ENCODE peak calls at places on chromosomes 7 and 10, in five cellular contexts. One of them, this sample, is unnamed.

GRCh38 chr7:116421298-116421697 is 78.2 kb upstream of the CAV2 start:
- DNase-seq in nucleus accumbens: no peak
- DNase-seq in ovary: no peak
- DNase-seq in activated CD8-positive, alpha-beta memory T cell treated with anti-CD3 and anti-CD28 coated beads, Interleukin-2, amount 10 ng/mL, durations not matched to agents 7 days and 5 days: no peak
- DNase-seq in erythroblast: no peak
- DNase-seq in this sample: no peak

GRCh38 chr7:84042110-84042539 is 152.5 kb downstream of the SEMA3A start:
- DNase-seq in nucleus accumbens: no peak
- DNase-seq in ovary: no peak
- DNase-seq in activated CD8-positive, alpha-beta memory T cell treated with anti-CD3 and anti-CD28 coated beads, Interleukin-2, amount 10 ng/mL, durations not matched to agents 7 days and 5 days: no peak
- DNase-seq in erythroblast: no peak
- DNase-seq in this sample: no peak

GRCh38 chr7:142833174-142834027 is 21.5 kb upstream of the EPHB6 start:
- DNase-seq in nucleus accumbens: no peak
- DNase-seq in ovary: no peak
- DNase-seq in activated CD8-positive, alpha-beta memory T cell treated with anti-CD3 and anti-CD28 coated beads, Interleukin-2, amount 10 ng/mL, durations not matched to agents 7 days and 5 days: no peak
- DNase-seq in erythroblast: peak
- DNase-seq in this sample: no peak

GRCh38 chr7:22317632-22318031 is 39.3 kb downstream of the RAPGEF5 start:
- DNase-seq in nucleus accumbens: no peak
- DNase-seq in ovary: no peak
- DNase-seq in activated CD8-positive, alpha-beta memory T cell treated with anti-CD3 and anti-CD28 coated beads, Interleukin-2, amount 10 ng/mL, durations not matched to agents 7 days and 5 days: no peak
- DNase-seq in erythroblast: no peak
- DNase-seq in this sample: no peak

GRCh38 chr10:100825946-100826660 is 80.7 kb downstream of the PAX2 start:
- DNase-seq in nucleus accumbens: no peak
- DNase-seq in ovary: peak
- DNase-seq in activated CD8-positive, alpha-beta memory T cell treated with anti-CD3 and anti-CD28 coated beads, Interleukin-2, amount 10 ng/mL, durations not matched to agents 7 days and 5 days: no peak
- DNase-seq in erythroblast: no peak
- DNase-seq in this sample: no peak

GRCh38 chr10:58967551-58968418 is 208.7 kb upstream of the PHYHIPL start:
- DNase-seq in nucleus accumbens: peak
- DNase-seq in ovary: no peak
- DNase-seq in activated CD8-positive, alpha-beta memory T cell treated with anti-CD3 and anti-CD28 coated beads, Interleukin-2, amount 10 ng/mL, durations not matched to agents 7 days and 5 days: no peak
- DNase-seq in erythroblast: no peak
- DNase-seq in this sample: no peak

GRCh38 chr7:88357794-88358533 is 51.3 kb upstream of the STEAP4 start:
- DNase-seq in nucleus accumbens: no peak
- DNase-seq in ovary: no peak
- DNase-seq in activated CD8-positive, alpha-beta memory T cell treated with anti-CD3 and anti-CD28 coated beads, Interleukin-2, amount 10 ng/mL, durations not matched to agents 7 days and 5 days: no peak
- DNase-seq in erythroblast: peak
- DNase-seq in this sample: no peak

GRCh38 chr7:41206267-41206666 is 496.6 kb downstream of the INHBA start:
- DNase-seq in nucleus accumbens: no peak
- DNase-seq in ovary: no peak
- DNase-seq in activated CD8-positive, alpha-beta memory T cell treated with anti-CD3 and anti-CD28 coated beads, Interleukin-2, amount 10 ng/mL, durations not matched to agents 7 days and 5 days: no peak
- DNase-seq in erythroblast: no peak
- DNase-seq in this sample: no peak

GRCh38 chr7:5439572-5440496 is 16.2 kb upstream of the TNRC18 start:
- DNase-seq in nucleus accumbens: no peak
- DNase-seq in ovary: no peak
- DNase-seq in activated CD8-positive, alpha-beta memory T cell treated with anti-CD3 and anti-CD28 coated beads, Interleukin-2, amount 10 ng/mL, durations not matched to agents 7 days and 5 days: no peak
- DNase-seq in erythroblast: no peak
- DNase-seq in this sample: no peak

GRCh38 chr7:70710011-70710480 is 421.9 kb upstream of the GALNT17 start:
- DNase-seq in nucleus accumbens: no peak
- DNase-seq in ovary: no peak
- DNase-seq in activated CD8-positive, alpha-beta memory T cell treated with anti-CD3 and anti-CD28 coated beads, Interleukin-2, amount 10 ng/mL, durations not matched to agents 7 days and 5 days: no peak
- DNase-seq in erythroblast: no peak
- DNase-seq in this sample: no peak

GRCh38 chr7:100132126-100132525 is 5.4 kb downstream of the MBLAC1 start:
- DNase-seq in nucleus accumbens: no peak
- DNase-seq in ovary: no peak
- DNase-seq in activated CD8-positive, alpha-beta memory T cell treated with anti-CD3 and anti-CD28 coated beads, Interleukin-2, amount 10 ng/mL, durations not matched to agents 7 days and 5 days: no peak
- DNase-seq in erythroblast: no peak
- DNase-seq in this sample: no peak

This sample was measured in NK-92 treated with Interleukin-12 subunit alpha and Interleukin-12 subunit beta, amount 100 ng/mL, for 24 hours.